ENCODE peak calls at places on chromosome 3, in ten cellular contexts. F is adrenal gland; I is cardiac muscle cell; Z is right lobe of liver; N is tibial nerve; O is RWPE1; B is hepatocyte; G is spleen; W is CD8-positive, alpha-beta memory T cell; X is CD4-positive, alpha-beta memory T cell. Y is an unnamed sample.

GRCh38 chr3:115341208-115341607 is 194.1 kb upstream of the ZBTB20 start:
- DNase-seq in F (no peak), I (no peak), Z (no peak), N (no peak), O (peak; percentile 65), B (peak; percentile 3), G (no peak), W (no peak), X (no peak), Y (no peak)

GRCh38 chr3:151228291-151229125 is 25.5 kb upstream of the GPR171 start:
- DNase-seq in F (peak; percentile 29), I (no peak), Z (no peak), N (no peak), O (peak; percentile 68), B (peak; percentile 39), G (no peak), W (no peak), X (no peak), Y (no peak)

GRCh38 chr3:62073038-62073437 is 300.3 kb downstream of the FEZF2 start:
- DNase-seq in F (no peak), I (no peak), Z (no peak), N (no peak), O (no peak), B (no peak), G (no peak), W (no peak), X (no peak), Y (no peak)

GRCh38 chr3:120506076-120506827 is 55.5 kb upstream of the FSTL1 start:
- DNase-seq in F (no peak), I (no peak), Z (no peak), N (no peak), O (no peak), B (no peak), G (no peak), W (no peak), X (no peak), Y (no peak)

GRCh38 chr3:12710062-12710461 is 46.1 kb upstream of the RAF1 start:
- DNase-seq in F (no peak), I (no peak), Z (no peak), N (no peak), O (no peak), B (no peak), G (no peak), W (no peak), X (no peak), Y (no peak)

GRCh38 chr3:125121246-125122010 is 65.6 kb upstream of the HEG1 start:
- DNase-seq in F (no peak), I (no peak), Z (no peak), N (no peak), O (no peak), B (no peak), G (no peak), W (no peak), X (no peak), Y (no peak)

GRCh38 chr3:45118615-45119062 is 27.5 kb downstream of the CDCP1 start:
- DNase-seq in F (no peak), I (no peak), Z (no peak), N (no peak), O (no peak), B (no peak), G (no peak), W (no peak), X (no peak), Y (no peak)

GRCh38 chr3:173983353-173983752 is 585.8 kb downstream of the NLGN1 start:
- DNase-seq in F (no peak), I (no peak), Z (no peak), N (no peak), O (no peak), B (no peak), G (no peak), W (no peak), X (no peak), Y (no peak)

GRCh38 chr3:150922611-150923010 is 17.4 kb upstream of the MINDY4B start:
- DNase-seq in F (no peak), I (peak; percentile 34), Z (no peak), N (no peak), O (peak; percentile 27), B (no peak), G (no peak), W (no peak), X (no peak), Y (no peak)

GRCh38 chr3:169769287-169770181 is at the start of gene ACTRT3:
- DNase-seq in F (peak; percentile 74), I (peak; percentile 78), Z (peak; percentile 78), N (peak; percentile 30), O (peak; percentile 40), B (peak; percentile 85), G (peak; percentile 93), W (peak; percentile 66), X (peak; percentile 49), Y (peak; percentile 66)

GRCh38 chr3:186248850-186249249 is 113.2 kb downstream of the DGKG start:
- DNase-seq in F (no peak), I (no peak), Z (no peak), N (no peak), O (no peak), B (no peak), G (no peak), W (no peak), X (no peak), Y (no peak)

GRCh38 chr3:197692641-197693040 is 44.1 kb downstream of the RUBCN start:
- DNase-seq in F (no peak), I (no peak), Z (no peak), N (no peak), O (no peak), B (no peak), G (no peak), W (no peak), X (no peak), Y (no peak)

GRCh38 chr3:87793322-87793877 is 265.4 kb downstream of the CGGBP1 start:
- DNase-seq in F (no peak), I (no peak), Z (no peak), N (no peak), O (no peak), B (no peak), G (peak; percentile 49), W (no peak), X (no peak), Y (peak; percentile 17)

GRCh38 chr3:4376499-4376898 is 73.3 kb downstream of the SETMAR start:
- DNase-seq in F (no peak), I (no peak), Z (no peak), N (no peak), O (no peak), B (no peak), G (no peak), W (no peak), X (no peak), Y (no peak)

GRCh38 chr3:45367451-45367850 is 20.9 kb upstream of the LARS2 start:
- DNase-seq in F (no peak), I (no peak), Z (no peak), N (no peak), O (no peak), B (peak; percentile 76), G (no peak), W (no peak), X (no peak), Y (no peak)

GRCh38 chr3:28917895-28918294 is 363.0 kb upstream of the RBMS3 start:
- DNase-seq in F (no peak), I (no peak), Z (no peak), N (no peak), O (no peak), B (no peak), G (no peak), W (no peak), X (no peak), Y (no peak)

GRCh38 chr3:28916713-28917499 is 364.0 kb upstream of the RBMS3 start:
- DNase-seq in F (peak; percentile 45), I (peak; percentile 62), Z (peak; percentile 44), N (peak; percentile 40), O (peak; percentile 8), B (peak; percentile 62), G (peak; percentile 49), W (no peak), X (no peak), Y (peak; percentile 36)

GRCh38 chr3:28912120-28912885 is 368.6 kb upstream of the RBMS3 start:
- DNase-seq in F (no peak), I (no peak), Z (no peak), N (no peak), O (no peak), B (no peak), G (no peak), W (no peak), X (no peak), Y (no peak)

GRCh38 chr3:28915711-28916481 is 365.0 kb upstream of the RBMS3 start:
- DNase-seq in F (no peak), I (peak; percentile 45), Z (no peak), N (no peak), O (peak; percentile 17), B (peak; percentile 66), G (no peak), W (no peak), X (no peak), Y (no peak)
- H3K27ac ChIP-seq in F (peak overlapping the region; percentile 4), I (no peak overlapping the region), Z (no peak overlapping the region), N (peak overlapping the region; percentile 21), O (no peak overlapping the region), B (peak overlapping the region; percentile 74), G (peak overlapping the region; percentile 58), W (no peak overlapping the region), X (no peak overlapping the region), Y (peak overlapping the region; percentile 57)

GRCh38 chr3:177824190-177824786 is 627.0 kb upstream of the TBL1XR1 start:
- DNase-seq in F (peak; percentile 90), I (no peak), Z (peak; percentile 91), N (peak; percentile 57), O (peak; percentile 14), B (peak; percentile 56), G (no peak), W (no peak), X (no peak), Y (peak; percentile 73)
- H3K27ac ChIP-seq in F (peak overlapping the region; percentile 91), I (no peak overlapping the region), Z (peak overlapping the region; percentile 56), N (peak overlapping the region; percentile 12), O (peak overlapping the region; percentile 59), B (peak overlapping the region; percentile 77), G (peak overlapping the region; percentile 6), W (no peak overlapping the region), X (no peak overlapping the region), Y (peak overlapping the region; percentile 50)

DNA sequence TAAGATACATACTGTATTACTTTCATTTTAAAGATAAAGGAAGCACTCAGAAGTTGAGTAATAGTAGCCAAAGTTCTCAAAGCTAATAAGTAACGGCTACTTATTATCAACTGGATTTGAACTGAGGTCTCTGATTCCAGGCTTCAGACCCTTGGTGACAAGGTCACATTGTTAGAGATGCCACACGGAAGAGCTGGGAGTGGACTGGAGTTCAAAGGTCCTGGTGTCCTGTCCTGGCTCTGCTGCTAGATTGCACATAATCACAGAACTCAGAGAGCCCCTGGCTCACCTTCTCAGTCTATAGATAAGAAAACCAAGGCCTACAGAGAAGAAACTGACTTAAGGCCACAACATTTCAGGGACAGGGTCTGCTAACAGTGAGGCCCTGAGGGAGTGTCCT is 75.3 kb downstream of the MYLK start:
- DNase-seq in F (no peak), I (no peak), Z (no peak), N (no peak), O (no peak), B (no peak), G (no peak), W (no peak), X (no peak), Y (no peak)
- H3K27ac ChIP-seq in F (no peak overlapping the region), I (no peak overlapping the region), Z (no peak overlapping the region), N (no peak overlapping the region), O (no peak overlapping the region), B (no peak overlapping the region), G (no peak overlapping the region), W (no peak overlapping the region), X (no peak overlapping the region), Y (no peak overlapping the region)

GRCh38 chr3:172279974-172280373 is 168.3 kb downstream of the GHSR start:
- DNase-seq in F (no peak), I (no peak), Z (no peak), N (no peak), O (no peak), B (no peak), G (no peak), W (no peak), X (no peak), Y (no peak)
- H3K27ac ChIP-seq in F (no peak overlapping the region), I (peak overlapping the region; percentile 73), Z (no peak overlapping the region), N (no peak overlapping the region), O (peak overlapping the region; percentile 53), B (peak overlapping the region; percentile 40), G (no peak overlapping the region), W (no peak overlapping the region), X (no peak overlapping the region), Y (no peak overlapping the region)